ENCODE peak calls at places on chromosomes 4 and X, in ten cellular contexts. N, G, F, Z, L, U, H, I, C and M are unnamed samples.

GRCh38 chr4:15568814-15569213 is 86.3 kb downstream of the FBXL5 start:
- DNase-seq in Z (no peak), F (no peak), I (no peak), H (no peak), U (no peak), G (peak; percentile 43), L (no peak), C (no peak), N (no peak), M (no peak)

GRCh38 chrX:1103360-1103759 is 109.1 kb downstream of the CRLF2 start:
- DNase-seq in G (no peak), C (no peak), F (no peak), I (no peak), L (no peak), U (no peak), H (no peak), Z (no peak), N (no peak), M (no peak)

GRCh38 chr4:102387552-102388150 is 42.4 kb upstream of the SLC39A8 start:
- DNase-seq in F (no peak), U (no peak), Z (no peak), C (no peak), H (no peak), I (no peak), L (no peak), N (no peak), G (peak; percentile 11), M (no peak)

GRCh38 chrX:119941336-119941735 is 2.2 kb downstream of the NKAP start:
- DNase-seq in Z (no peak), G (no peak), C (no peak), I (no peak), N (no peak), U (no peak), H (no peak), F (no peak), L (no peak), M (no peak)

GRCh38 chr4:80142396-80143304 is 54.7 kb upstream of the PRDM8 start:
- DNase-seq in H (no peak), N (no peak), C (no peak), Z (peak; percentile 59), F (no peak), I (no peak), G (peak; percentile 57), U (no peak), L (no peak), M (no peak)

GRCh38 chrX:15349046-15349445 is 13.7 kb upstream of the PIGA start:
- DNase-seq in N (peak; percentile 53), U (no peak), I (peak; percentile 34), F (peak; percentile 17), G (peak; percentile 71), C (peak; percentile 68), L (no peak), Z (peak; percentile 76), H (no peak), M (no peak)

GRCh38 chrX:41027388-41027787 is 57.9 kb upstream of the USP9X start:
- DNase-seq in L (no peak), F (no peak), G (peak; percentile 89), N (peak; percentile 61), I (no peak), H (no peak), C (no peak), Z (peak; percentile 58), U (no peak), M (no peak)

GRCh38 chrX:47748576-47748975 is 88.1 kb upstream of the ZNF81 start:
- DNase-seq in H (no peak), C (no peak), N (no peak), I (no peak), L (no peak), F (no peak), Z (peak; percentile 48), G (peak; percentile 54), U (no peak), M (no peak)

GRCh38 chr4:105871997-105872396 is 23.3 kb upstream of the NPNT start:
- DNase-seq in Z (no peak), L (no peak), N (no peak), H (no peak), C (no peak), G (no peak), U (no peak), F (no peak), I (no peak), M (no peak)

GRCh38 chrX:120463241-120463640 is 5.9 kb downstream of the LAMP2 start:
- DNase-seq in Z (peak; percentile 72), H (no peak), C (no peak), L (no peak), I (no peak), U (no peak), N (no peak), G (peak; percentile 83), F (no peak), M (no peak)